ENCODE peak calls at places on chromosomes 12 and 14, in nine cellular contexts. Q, A, T, G, D, W, I, Y and V are unnamed samples.

GRCh38 chr14:105419305-105420091 is at the start of gene MTA1:
- DNase-seq in Q (no peak), A (no peak), T (no peak), G (peak), D (peak), W (peak), I (no peak), Y (peak), V (no peak)

GRCh38 chr14:54555651-54556050 is 11.3 kb upstream of the SAMD4A start:
- DNase-seq in Q (no peak), A (no peak), T (no peak), G (no peak), D (no peak), W (no peak), I (no peak), Y (no peak), V (no peak)

GRCh38 chr14:53041067-53041466 is 90.2 kb upstream of the FERMT2 start:
- DNase-seq in Q (no peak), A (no peak), T (no peak), G (no peak), D (no peak), W (no peak), I (no peak), Y (no peak), V (no peak)

GRCh38 chr12:95397566-95397965 is 76.4 kb upstream of the METAP2 start:
- DNase-seq in Q (no peak), A (no peak), T (no peak), G (no peak), D (peak), W (no peak), I (no peak), Y (no peak), V (no peak)

GRCh38 chr12:109897029-109897428 is 3.0 kb upstream of the TCHP start:
- DNase-seq in Q (no peak), A (no peak), T (no peak), G (no peak), D (no peak), W (no peak), I (no peak), Y (no peak), V (no peak)

GRCh38 chr12:52498971-52499370 is 5.9 kb upstream of the KRT6A start:
- DNase-seq in Q (no peak), A (no peak), T (no peak), G (no peak), D (no peak), W (no peak), I (no peak), Y (no peak), V (no peak)

GRCh38 chr14:51701956-51702355 is 50.2 kb downstream of the FRMD6 start:
- DNase-seq in Q (no peak), A (no peak), T (no peak), G (no peak), D (no peak), W (no peak), I (no peak), Y (no peak), V (no peak)

GRCh38 chr12:107568718-107569117 is 116.9 kb upstream of the PWP1 start:
- DNase-seq in Q (no peak), A (no peak), T (no peak), G (no peak), D (no peak), W (no peak), I (no peak), Y (no peak), V (no peak)

GRCh38 chr12:114407566-114408411 is 1.8 kb upstream of the TBX5 start:
- DNase-seq in Q (no peak), A (no peak), T (no peak), G (no peak), D (no peak), W (no peak), I (no peak), Y (peak), V (no peak)

GRCh38 chr14:88554458-88555286 is at the start of gene PTPN21:
- DNase-seq in Q (peak), A (no peak), T (peak), G (peak), D (peak), W (no peak), I (peak), Y (peak), V (peak)

GRCh38 chr14:105517096-105517495 is 9.3 kb upstream of the TMEM121 start:
- DNase-seq in Q (no peak), A (no peak), T (no peak), G (peak), D (no peak), W (no peak), I (no peak), Y (peak), V (no peak)

GRCh38 chr14:100524233-100524932 is 62.8 kb downstream of the BEGAIN start:
- DNase-seq in Q (no peak), A (no peak), T (no peak), G (peak), D (no peak), W (no peak), I (no peak), Y (no peak), V (no peak)

GRCh38 chr14:99188721-99189120 is 83.3 kb downstream of the BCL11B start:
- DNase-seq in Q (no peak), A (no peak), T (peak), G (no peak), D (peak), W (peak), I (no peak), Y (no peak), V (no peak)

GRCh38 chr14:101128478-101129450 is 225.2 kb upstream of the RTL1 start:
- DNase-seq in Q (no peak), A (no peak), T (no peak), G (no peak), D (no peak), W (no peak), I (no peak), Y (no peak), V (no peak)

GRCh38 chr12:50676761-50677160 is 87.1 kb upstream of the ATF1 start:
- DNase-seq in Q (no peak), A (no peak), T (no peak), G (no peak), D (no peak), W (no peak), I (no peak), Y (peak), V (no peak)

GRCh38 chr12:114316076-114316475 is 89.9 kb downstream of the TBX5 start:
- DNase-seq in Q (no peak), A (no peak), T (no peak), G (no peak), D (no peak), W (no peak), I (peak), Y (peak), V (peak)

GRCh38 chr12:42936991-42937390 is 347.4 kb upstream of the PRICKLE1 start:
- DNase-seq in Q (no peak), A (no peak), T (no peak), G (no peak), D (no peak), W (no peak), I (no peak), Y (no peak), V (peak)